ENCODE peak calls at places on chromosomes 6 and 20, in seven cellular contexts. One of them, this sample, is unnamed. For H3K4me1, the result is how much of the 10 kb centered on the place peaks cover.

GRCh38 chr6:140485740-140486467 is 1111.5 kb upstream of the CITED2 start:
- DNase-seq in lung: no peak
- DNase-seq in cardiac muscle cell: no peak
- DNase-seq in tibial artery: peak
- DNase-seq in heart left ventricle: peak
- DNase-seq in fibroblast of lung: peak
- DNase-seq in IMR-90: peak
- DNase-seq in this sample: no peak

GRCh38 chr6:100574836-100575235 is 110.1 kb upstream of the SIM1 start:
- DNase-seq in lung: no peak
- DNase-seq in cardiac muscle cell: no peak
- DNase-seq in tibial artery: no peak
- DNase-seq in heart left ventricle: no peak
- DNase-seq in fibroblast of lung: no peak
- DNase-seq in IMR-90: no peak
- DNase-seq in this sample: no peak

GRCh38 chr6:75446278-75446880 is 47.2 kb downstream of the FILIP1 start:
- DNase-seq in lung: no peak
- DNase-seq in cardiac muscle cell: no peak
- DNase-seq in tibial artery: no peak
- DNase-seq in heart left ventricle: no peak
- DNase-seq in fibroblast of lung: no peak
- DNase-seq in IMR-90: no peak
- DNase-seq in this sample: no peak

GRCh38 chr20:19889011-19889953 is 127.9 kb upstream of the NAA20 start:
- DNase-seq in lung: no peak
- DNase-seq in cardiac muscle cell: no peak
- DNase-seq in tibial artery: peak
- DNase-seq in heart left ventricle: peak
- DNase-seq in fibroblast of lung: peak
- DNase-seq in IMR-90: peak
- DNase-seq in this sample: peak

GRCh38 chr6:1838604-1839003 is 228.9 kb downstream of the FOXC1 start:
- DNase-seq in lung: no peak
- DNase-seq in cardiac muscle cell: no peak
- DNase-seq in tibial artery: no peak
- DNase-seq in heart left ventricle: no peak
- DNase-seq in fibroblast of lung: peak
- DNase-seq in IMR-90: peak
- DNase-seq in this sample: no peak

GRCh38 chr6:22362361-22362760 is 65.5 kb upstream of the PRL start:
- DNase-seq in lung: no peak
- DNase-seq in cardiac muscle cell: no peak
- DNase-seq in tibial artery: no peak
- DNase-seq in heart left ventricle: no peak
- DNase-seq in fibroblast of lung: no peak
- DNase-seq in IMR-90: no peak
- DNase-seq in this sample: no peak

GRCh38 chr20:54292186-54292585 is 84.3 kb downstream of the PFDN4 start:
- DNase-seq in lung: no peak
- DNase-seq in cardiac muscle cell: no peak
- DNase-seq in tibial artery: no peak
- DNase-seq in heart left ventricle: no peak
- DNase-seq in fibroblast of lung: peak
- DNase-seq in IMR-90: peak
- DNase-seq in this sample: no peak

GRCh38 chr20:19735446-19735845 is 22.6 kb upstream of the RIN2 start:
- DNase-seq in lung: peak
- DNase-seq in cardiac muscle cell: no peak
- DNase-seq in tibial artery: peak
- DNase-seq in heart left ventricle: peak
- DNase-seq in fibroblast of lung: peak
- DNase-seq in IMR-90: peak
- DNase-seq in this sample: peak

GRCh38 chr6:32796848-32797776 is 19.7 kb downstream of the HLA-DOB start:
- DNase-seq in lung: peak
- DNase-seq in cardiac muscle cell: peak
- DNase-seq in tibial artery: peak
- DNase-seq in heart left ventricle: peak
- DNase-seq in fibroblast of lung: peak
- DNase-seq in IMR-90: peak
- DNase-seq in this sample: peak

GRCh38 chr6:143040018-143040417 is 20.7 kb upstream of the AIG1 start:
- DNase-seq in lung: no peak
- DNase-seq in cardiac muscle cell: no peak
- DNase-seq in tibial artery: no peak
- DNase-seq in heart left ventricle: no peak
- DNase-seq in fibroblast of lung: no peak
- DNase-seq in IMR-90: no peak
- DNase-seq in this sample: no peak

GRCh38 chr6:111601875-111602274 is 3.8 kb downstream of the TRAF3IP2 start:
- DNase-seq in lung: no peak
- DNase-seq in cardiac muscle cell: no peak
- DNase-seq in tibial artery: peak
- DNase-seq in heart left ventricle: no peak
- DNase-seq in fibroblast of lung: peak
- DNase-seq in IMR-90: peak
- DNase-seq in this sample: peak

GRCh38 chr20:63027425-63028389 is 20.9 kb upstream of the BHLHE23 start:
- DNase-seq in lung: no peak
- DNase-seq in cardiac muscle cell: no peak
- DNase-seq in tibial artery: no peak
- DNase-seq in heart left ventricle: no peak
- DNase-seq in fibroblast of lung: no peak
- DNase-seq in IMR-90: no peak
- DNase-seq in this sample: no peak

GRCh38 chr6:43493833-43494232 is 16.3 kb downstream of the LRRC73 start:
- DNase-seq in lung: no peak
- DNase-seq in cardiac muscle cell: no peak
- DNase-seq in tibial artery: no peak
- DNase-seq in heart left ventricle: no peak
- DNase-seq in fibroblast of lung: no peak
- DNase-seq in IMR-90: no peak
- DNase-seq in this sample: no peak

GRCh38 chr6:88864347-88865057 is 98.9 kb downstream of the RNGTT start:
- DNase-seq in lung: no peak
- DNase-seq in cardiac muscle cell: no peak
- DNase-seq in tibial artery: no peak
- DNase-seq in heart left ventricle: no peak
- DNase-seq in fibroblast of lung: no peak
- DNase-seq in IMR-90: no peak
- DNase-seq in this sample: no peak

GRCh38 chr6:124226396-124226795 is 422.7 kb downstream of the NKAIN2 start:
- DNase-seq in lung: no peak
- DNase-seq in cardiac muscle cell: no peak
- DNase-seq in tibial artery: no peak
- DNase-seq in heart left ventricle: no peak
- DNase-seq in fibroblast of lung: peak
- DNase-seq in IMR-90: no peak
- DNase-seq in this sample: no peak

GRCh38 chr6:71072508-71072907 is 115.6 kb upstream of the B3GAT2 start:
- DNase-seq in lung: no peak
- DNase-seq in cardiac muscle cell: no peak
- DNase-seq in tibial artery: no peak
- DNase-seq in heart left ventricle: no peak
- DNase-seq in fibroblast of lung: peak
- DNase-seq in IMR-90: peak
- DNase-seq in this sample: no peak

GRCh38 chr6:64357430-64357829 is 721.8 kb downstream of the PHF3 start:
- DNase-seq in lung: no peak
- DNase-seq in cardiac muscle cell: no peak
- DNase-seq in tibial artery: no peak
- DNase-seq in heart left ventricle: no peak
- DNase-seq in fibroblast of lung: no peak
- DNase-seq in IMR-90: no peak
- DNase-seq in this sample: no peak

GRCh38 chr6:151034825-151035781 is 169.6 kb downstream of the MTHFD1L start:
- DNase-seq in lung: no peak
- DNase-seq in cardiac muscle cell: no peak
- DNase-seq in tibial artery: no peak
- DNase-seq in heart left ventricle: no peak
- DNase-seq in fibroblast of lung: peak
- DNase-seq in IMR-90: no peak
- DNase-seq in this sample: peak

GRCh38 chr6:48087448-48087847 is 23.5 kb downstream of the PTCHD4 start:
- DNase-seq in lung: no peak
- DNase-seq in cardiac muscle cell: no peak
- DNase-seq in tibial artery: no peak
- DNase-seq in heart left ventricle: no peak
- DNase-seq in fibroblast of lung: no peak
- DNase-seq in IMR-90: peak
- DNase-seq in this sample: no peak

GRCh38 chr6:57033228-57033627 is 13.3 kb upstream of the KIAA1586 start:
- DNase-seq in lung: no peak
- DNase-seq in cardiac muscle cell: no peak
- DNase-seq in tibial artery: no peak
- DNase-seq in heart left ventricle: no peak
- DNase-seq in fibroblast of lung: no peak
- DNase-seq in IMR-90: no peak
- DNase-seq in this sample: no peak

DNA sequence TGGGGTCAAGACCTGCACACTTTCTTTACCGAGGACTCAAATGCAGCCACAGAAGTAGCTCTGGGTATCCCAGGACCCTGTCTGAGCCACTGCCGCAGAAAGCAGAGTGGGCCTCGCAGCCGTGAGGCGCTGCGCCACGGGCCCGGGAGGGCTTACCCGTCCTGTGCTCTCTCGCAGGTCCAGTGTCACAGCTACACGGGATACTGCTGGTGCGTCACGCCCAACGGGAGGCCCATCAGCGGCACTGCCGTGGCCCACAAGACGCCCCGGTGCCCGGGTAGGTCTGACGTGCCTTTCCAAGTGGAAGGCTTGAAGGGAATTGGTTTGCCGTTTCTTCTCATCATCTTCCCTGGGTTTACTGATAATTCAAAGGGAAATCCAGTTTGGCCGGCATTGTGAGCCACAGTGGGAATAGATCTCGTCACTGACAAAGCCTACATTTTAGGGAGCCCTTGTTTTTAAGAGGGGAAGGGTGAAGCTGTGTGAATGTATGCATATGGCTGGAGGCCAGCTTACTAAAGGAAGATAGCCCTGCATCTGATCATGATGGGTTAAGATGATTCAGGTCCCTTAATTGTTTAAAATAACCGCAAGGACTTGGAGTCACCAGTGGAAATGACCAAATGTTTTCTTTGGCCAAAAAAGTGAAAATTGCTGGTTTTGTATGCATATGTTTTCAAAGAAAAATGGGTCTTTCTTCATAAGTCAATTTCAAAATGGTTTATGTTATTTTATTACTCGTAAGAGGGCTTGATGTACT is 86.6 kb downstream of the SMOC2 start:
- DNase-seq in lung: no peak
- DNase-seq in cardiac muscle cell: no peak
- DNase-seq in tibial artery: no peak
- DNase-seq in heart left ventricle: no peak
- DNase-seq in fibroblast of lung: peak
- DNase-seq in IMR-90: no peak
- DNase-seq in this sample: no peak
- H3K4me1 ChIP-seq in lung: under half
- H3K4me1 ChIP-seq in cardiac muscle cell: under half
- H3K4me1 ChIP-seq in tibial artery: under half
- H3K4me1 ChIP-seq in heart left ventricle: under half
- H3K4me1 ChIP-seq in fibroblast of lung: under half
- H3K4me1 ChIP-seq in IMR-90: under half
- H3K4me1 ChIP-seq in this sample: under half

GRCh38 chr6:149236584-149236983 is 80.9 kb upstream of the TAB2 start:
- DNase-seq in lung: no peak
- DNase-seq in cardiac muscle cell: no peak
- DNase-seq in tibial artery: no peak
- DNase-seq in heart left ventricle: no peak
- DNase-seq in fibroblast of lung: peak
- DNase-seq in IMR-90: no peak
- DNase-seq in this sample: no peak

GRCh38 chr6:149235130-149235561 is 82.4 kb upstream of the TAB2 start:
- DNase-seq in lung: peak
- DNase-seq in cardiac muscle cell: no peak
- DNase-seq in tibial artery: peak
- DNase-seq in heart left ventricle: peak
- DNase-seq in fibroblast of lung: peak
- DNase-seq in IMR-90: peak
- DNase-seq in this sample: no peak

GRCh38 chr6:149233056-149233715 is 84.3 kb upstream of the TAB2 start:
- DNase-seq in lung: no peak
- DNase-seq in cardiac muscle cell: no peak
- DNase-seq in tibial artery: no peak
- DNase-seq in heart left ventricle: no peak
- DNase-seq in fibroblast of lung: peak
- DNase-seq in IMR-90: peak
- DNase-seq in this sample: no peak

GRCh38 chr6:149231786-149232185 is 85.7 kb upstream of the TAB2 start:
- DNase-seq in lung: no peak
- DNase-seq in cardiac muscle cell: no peak
- DNase-seq in tibial artery: no peak
- DNase-seq in heart left ventricle: no peak
- DNase-seq in fibroblast of lung: no peak
- DNase-seq in IMR-90: peak
- DNase-seq in this sample: no peak

GRCh38 chr6:149234051-149234962 is 83.2 kb upstream of the TAB2 start:
- DNase-seq in lung: no peak
- DNase-seq in cardiac muscle cell: no peak
- DNase-seq in tibial artery: no peak
- DNase-seq in heart left ventricle: no peak
- DNase-seq in fibroblast of lung: peak
- DNase-seq in IMR-90: peak
- DNase-seq in this sample: no peak
- H3K27ac ChIP-seq in lung: no peak
- H3K27ac ChIP-seq in cardiac muscle cell: no peak
- H3K27ac ChIP-seq in tibial artery: no peak
- H3K27ac ChIP-seq in heart left ventricle: no peak
- H3K27ac ChIP-seq in fibroblast of lung: no peak
- H3K27ac ChIP-seq in IMR-90: no peak
- H3K27ac ChIP-seq in this sample: no peak

GRCh38 chr6:76639941-76640340 is 567.5 kb upstream of the IMPG1 start:
- DNase-seq in lung: no peak
- DNase-seq in cardiac muscle cell: no peak
- DNase-seq in tibial artery: no peak
- DNase-seq in heart left ventricle: no peak
- DNase-seq in fibroblast of lung: no peak
- DNase-seq in IMR-90: no peak
- DNase-seq in this sample: no peak
- H3K4me1 ChIP-seq in lung: under half
- H3K4me1 ChIP-seq in cardiac muscle cell: under half
- H3K4me1 ChIP-seq in tibial artery: under half
- H3K4me1 ChIP-seq in heart left ventricle: under half
- H3K4me1 ChIP-seq in fibroblast of lung: under half
- H3K4me1 ChIP-seq in IMR-90: under half
- H3K4me1 ChIP-seq in this sample: under half

DNA sequence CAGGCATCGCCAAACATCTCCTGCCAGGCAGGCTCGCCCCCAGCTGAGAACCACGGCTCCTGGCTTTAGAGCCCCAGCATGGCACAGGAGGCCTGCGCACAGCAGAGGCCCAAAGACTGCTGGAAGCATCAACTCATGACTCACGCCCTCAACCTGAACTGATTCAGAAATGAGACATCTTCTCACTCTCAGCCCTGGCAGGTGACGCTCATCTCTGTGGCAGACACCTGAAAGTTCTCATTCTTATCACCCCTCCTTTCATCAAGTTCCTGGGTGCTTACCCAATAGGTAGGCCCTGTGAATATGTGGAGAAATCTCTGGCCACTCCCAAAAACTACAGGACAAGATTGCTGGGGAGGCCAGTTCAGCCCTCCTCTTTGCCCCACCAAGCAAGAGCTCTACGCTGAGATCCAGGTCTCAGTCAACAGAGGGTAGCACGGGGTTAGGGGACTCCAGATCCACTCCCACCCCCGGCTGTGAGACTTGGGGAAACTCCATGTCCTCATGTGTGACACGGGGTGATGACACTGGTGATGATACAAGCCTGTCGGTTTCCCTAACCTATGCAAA is 11.3 kb downstream of the NFATC2 start:
- DNase-seq in lung: no peak
- DNase-seq in cardiac muscle cell: no peak
- DNase-seq in tibial artery: no peak
- DNase-seq in heart left ventricle: no peak
- DNase-seq in fibroblast of lung: peak
- DNase-seq in IMR-90: peak
- DNase-seq in this sample: no peak
- H3K27ac ChIP-seq in lung: no peak
- H3K27ac ChIP-seq in cardiac muscle cell: no peak
- H3K27ac ChIP-seq in tibial artery: no peak
- H3K27ac ChIP-seq in heart left ventricle: peak
- H3K27ac ChIP-seq in fibroblast of lung: no peak
- H3K27ac ChIP-seq in IMR-90: no peak
- H3K27ac ChIP-seq in this sample: peak